ENCODE peak calls at places on chromosomes 1 and 21, in six cellular contexts. One of them, this sample, is unnamed.

GRCh38 chr1:35499652-35500176 is 57.5 kb downstream of the KIAA0319L start:
- DNase-seq in HCT116: no peak
- DNase-seq in K562: peak
- DNase-seq in NT2/D1: no peak
- DNase-seq in HepG2: no peak
- DNase-seq in H1: no peak
- DNase-seq in this sample: no peak

GRCh38 chr1:203569490-203570318 is 56.9 kb upstream of the ATP2B4 start:
- DNase-seq in HCT116: no peak
- DNase-seq in K562: no peak
- DNase-seq in NT2/D1: no peak
- DNase-seq in HepG2: no peak
- DNase-seq in H1: no peak
- DNase-seq in this sample: no peak

GRCh38 chr1:119711804-119712341 is at the start of gene PHGDH:
- DNase-seq in HCT116: peak
- DNase-seq in K562: peak
- DNase-seq in NT2/D1: peak
- DNase-seq in HepG2: peak
- DNase-seq in H1: no peak
- DNase-seq in this sample: peak

GRCh38 chr1:150484861-150485260 is 2.4 kb upstream of the TARS2 start:
- DNase-seq in HCT116: no peak
- DNase-seq in K562: peak
- DNase-seq in NT2/D1: no peak
- DNase-seq in HepG2: peak
- DNase-seq in H1: no peak
- DNase-seq in this sample: no peak

GRCh38 chr1:209659909-209660308 is 7.7 kb upstream of the LAMB3 start:
- DNase-seq in HCT116: no peak
- DNase-seq in K562: no peak
- DNase-seq in NT2/D1: no peak
- DNase-seq in HepG2: no peak
- DNase-seq in H1: no peak
- DNase-seq in this sample: no peak

GRCh38 chr21:36211660-36212512 is 55.3 kb downstream of the DOP1B start:
- DNase-seq in HCT116: no peak
- DNase-seq in K562: no peak
- DNase-seq in NT2/D1: no peak
- DNase-seq in HepG2: no peak
- DNase-seq in H1: no peak
- DNase-seq in this sample: no peak

GRCh38 chr1:54601730-54602129 is 21.6 kb downstream of the FAM151A start:
- DNase-seq in HCT116: no peak
- DNase-seq in K562: no peak
- DNase-seq in NT2/D1: no peak
- DNase-seq in HepG2: no peak
- DNase-seq in H1: no peak
- DNase-seq in this sample: no peak

GRCh38 chr1:35280006-35280405 is 11.5 kb downstream of the ZMYM4 start:
- DNase-seq in HCT116: no peak
- DNase-seq in K562: no peak
- DNase-seq in NT2/D1: no peak
- DNase-seq in HepG2: no peak
- DNase-seq in H1: no peak
- DNase-seq in this sample: no peak

GRCh38 chr1:25356848-25357247 is 18.7 kb downstream of the TMEM50A start:
- DNase-seq in HCT116: no peak
- DNase-seq in K562: no peak
- DNase-seq in NT2/D1: no peak
- DNase-seq in HepG2: no peak
- DNase-seq in H1: no peak
- DNase-seq in this sample: no peak

GRCh38 chr1:185719021-185719420 is 15.2 kb upstream of the HMCN1 start:
- DNase-seq in HCT116: peak
- DNase-seq in K562: no peak
- DNase-seq in NT2/D1: no peak
- DNase-seq in HepG2: no peak
- DNase-seq in H1: no peak
- DNase-seq in this sample: no peak

GRCh38 chr1:153991806-153992205 is 1.2 kb downstream of the RPS27 start:
- DNase-seq in HCT116: no peak
- DNase-seq in K562: no peak
- DNase-seq in NT2/D1: no peak
- DNase-seq in HepG2: no peak
- DNase-seq in H1: no peak
- DNase-seq in this sample: no peak

GRCh38 chr1:26748351-26748750 is 39.4 kb upstream of the PIGV start:
- DNase-seq in HCT116: no peak
- DNase-seq in K562: no peak
- DNase-seq in NT2/D1: no peak
- DNase-seq in HepG2: no peak
- DNase-seq in H1: no peak
- DNase-seq in this sample: no peak

GRCh38 chr1:208252126-208252853 is 8.1 kb upstream of the PLXNA2 start:
- DNase-seq in HCT116: no peak
- DNase-seq in K562: peak
- DNase-seq in NT2/D1: no peak
- DNase-seq in HepG2: peak
- DNase-seq in H1: no peak
- DNase-seq in this sample: no peak

GRCh38 chr1:54275349-54275748 is 75.4 kb downstream of the MRPL37 start:
- DNase-seq in HCT116: no peak
- DNase-seq in K562: no peak
- DNase-seq in NT2/D1: no peak
- DNase-seq in HepG2: no peak
- DNase-seq in H1: no peak
- DNase-seq in this sample: no peak

GRCh38 chr21:32257952-32258785 is 20.7 kb downstream of the MIS18A start:
- DNase-seq in HCT116: peak
- DNase-seq in K562: peak
- DNase-seq in NT2/D1: peak
- DNase-seq in HepG2: peak
- DNase-seq in H1: peak
- DNase-seq in this sample: no peak

GRCh38 chr1:18178125-18178524 is 70.5 kb downstream of the IGSF21 start:
- DNase-seq in HCT116: no peak
- DNase-seq in K562: no peak
- DNase-seq in NT2/D1: no peak
- DNase-seq in HepG2: no peak
- DNase-seq in H1: no peak
- DNase-seq in this sample: no peak

GRCh38 chr1:10056599-10056987 is 23.8 kb downstream of the UBE4B start:
- DNase-seq in HCT116: no peak
- DNase-seq in K562: no peak
- DNase-seq in NT2/D1: no peak
- DNase-seq in HepG2: no peak
- DNase-seq in H1: no peak
- DNase-seq in this sample: no peak

GRCh38 chr1:36864182-36865079 is 169.9 kb downstream of the GRIK3 start:
- DNase-seq in HCT116: peak
- DNase-seq in K562: peak
- DNase-seq in NT2/D1: peak
- DNase-seq in HepG2: no peak
- DNase-seq in H1: no peak
- DNase-seq in this sample: no peak

GRCh38 chr1:165941531-165941930 is 114.1 kb downstream of the UCK2 start:
- DNase-seq in HCT116: no peak
- DNase-seq in K562: no peak
- DNase-seq in NT2/D1: no peak
- DNase-seq in HepG2: no peak
- DNase-seq in H1: no peak
- DNase-seq in this sample: no peak

GRCh38 chr1:9529190-9529589 is 10.1 kb upstream of the SLC25A33 start:
- DNase-seq in HCT116: no peak
- DNase-seq in K562: peak
- DNase-seq in NT2/D1: no peak
- DNase-seq in HepG2: no peak
- DNase-seq in H1: no peak
- DNase-seq in this sample: no peak

GRCh38 chr1:150365945-150366344 is 2.0 kb downstream of the RPRD2 start:
- DNase-seq in HCT116: no peak
- DNase-seq in K562: peak
- DNase-seq in NT2/D1: no peak
- DNase-seq in HepG2: no peak
- DNase-seq in H1: no peak
- DNase-seq in this sample: no peak

GRCh38 chr1:99544328-99544727 is 101.6 kb upstream of the PALMD start:
- DNase-seq in HCT116: no peak
- DNase-seq in K562: no peak
- DNase-seq in NT2/D1: no peak
- DNase-seq in HepG2: no peak
- DNase-seq in H1: no peak
- DNase-seq in this sample: no peak

GRCh38 chr21:45954271-45954670 is 27.3 kb upstream of the COL6A1 start:
- DNase-seq in HCT116: no peak
- DNase-seq in K562: no peak
- DNase-seq in NT2/D1: no peak
- DNase-seq in HepG2: no peak
- DNase-seq in H1: no peak
- DNase-seq in this sample: no peak

GRCh38 chr1:229452956-229453801 is 19.3 kb upstream of the ACTA1 start:
- DNase-seq in HCT116: peak
- DNase-seq in K562: peak
- DNase-seq in NT2/D1: no peak
- DNase-seq in HepG2: peak
- DNase-seq in H1: no peak
- DNase-seq in this sample: no peak

GRCh38 chr1:10888791-10889627 is 92.6 kb upstream of the CASZ1 start:
- DNase-seq in HCT116: no peak
- DNase-seq in K562: no peak
- DNase-seq in NT2/D1: no peak
- DNase-seq in HepG2: no peak
- DNase-seq in H1: no peak
- DNase-seq in this sample: no peak

GRCh38 chr1:112312315-112312714 is 83.7 kb upstream of the CTTNBP2NL start:
- DNase-seq in HCT116: no peak
- DNase-seq in K562: no peak
- DNase-seq in NT2/D1: no peak
- DNase-seq in HepG2: no peak
- DNase-seq in H1: no peak
- DNase-seq in this sample: no peak

GRCh38 chr1:15703562-15703961 is 19.4 kb downstream of the PLEKHM2 start:
- DNase-seq in HCT116: no peak
- DNase-seq in K562: no peak
- DNase-seq in NT2/D1: no peak
- DNase-seq in HepG2: no peak
- DNase-seq in H1: no peak
- DNase-seq in this sample: no peak

DNA sequence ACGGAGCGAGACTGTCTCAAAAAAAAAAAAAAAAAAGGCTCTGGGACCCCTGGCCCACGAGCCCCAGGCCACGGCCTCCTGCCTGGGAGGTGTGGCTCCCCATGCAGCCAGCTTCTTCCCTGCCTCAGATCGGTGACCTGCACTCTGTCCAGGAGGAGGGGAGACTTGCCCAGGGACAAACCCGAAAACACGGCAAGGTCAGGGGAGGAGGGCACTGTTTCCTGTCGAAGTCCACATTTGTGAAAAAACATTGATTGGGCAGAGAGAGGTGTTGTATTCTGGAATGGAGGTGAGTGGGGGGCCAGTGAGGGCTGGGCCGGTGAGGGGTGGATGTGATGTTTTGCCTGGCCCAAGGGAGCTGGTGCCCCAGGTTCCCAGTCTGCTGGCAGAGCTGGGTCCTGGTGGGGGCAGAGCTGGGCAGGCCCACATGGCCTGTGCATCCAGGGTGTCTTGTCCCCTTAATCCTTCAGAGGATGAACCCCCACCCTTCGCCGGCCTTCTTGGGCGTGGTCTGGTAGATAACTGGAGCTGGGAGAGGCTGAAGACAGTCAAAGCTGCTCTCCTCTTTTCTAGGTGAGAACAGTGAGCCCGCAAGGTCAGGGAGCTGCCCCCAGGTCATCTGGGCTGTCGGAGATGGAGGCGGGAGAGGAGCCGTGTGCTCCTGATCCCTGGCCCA is 12.4 kb upstream of the FAAP20 start:
- DNase-seq in HCT116: no peak
- DNase-seq in K562: peak
- DNase-seq in NT2/D1: no peak
- DNase-seq in HepG2: no peak
- DNase-seq in H1: no peak
- DNase-seq in this sample: no peak
- TF ChIP-seq ZNF274 in HCT116: no peak
- TF ChIP-seq ZNF274 in K562: no peak
- TF ChIP-seq ZNF274 in NT2/D1: no peak
- TF ChIP-seq ZNF274 in HepG2: no peak
- TF ChIP-seq ZNF274 in H1: no peak
- TF ChIP-seq ZNF274 in this sample: no peak

DNA sequence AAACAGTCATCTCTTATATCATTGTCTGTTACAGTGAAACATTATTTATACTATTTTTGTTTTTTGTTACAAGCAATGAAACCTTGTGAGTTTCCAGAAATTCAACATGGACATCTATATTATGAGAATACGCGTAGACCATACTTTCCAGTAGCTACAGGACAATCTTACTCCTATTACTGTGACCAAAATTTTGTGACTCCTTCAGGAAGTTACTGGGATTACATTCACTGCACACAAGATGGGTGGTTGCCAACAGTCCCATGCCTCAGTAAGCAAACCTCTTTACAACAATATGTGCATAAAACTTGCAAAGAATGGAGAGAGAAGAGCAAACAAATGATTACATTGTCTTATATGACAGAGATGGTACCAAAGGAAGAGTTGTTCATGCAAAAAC is 22.4 kb downstream of the CFHR4 start:
- DNase-seq in HCT116: no peak
- DNase-seq in K562: no peak
- DNase-seq in NT2/D1: no peak
- DNase-seq in HepG2: no peak
- DNase-seq in H1: no peak
- DNase-seq in this sample: no peak
- TF ChIP-seq ZNF274 in HCT116: no peak
- TF ChIP-seq ZNF274 in K562: no peak
- TF ChIP-seq ZNF274 in NT2/D1: no peak
- TF ChIP-seq ZNF274 in HepG2: no peak
- TF ChIP-seq ZNF274 in H1: no peak
- TF ChIP-seq ZNF274 in this sample: no peak

GRCh38 chr1:28668956-28669719 is 554 bp downstream of the GMEB1 start:
- DNase-seq in HCT116: peak
- DNase-seq in K562: peak
- DNase-seq in NT2/D1: no peak
- DNase-seq in HepG2: peak
- DNase-seq in H1: no peak
- DNase-seq in this sample: no peak
- TF ChIP-seq ZNF274 in HCT116: no peak
- TF ChIP-seq ZNF274 in K562: no peak
- TF ChIP-seq ZNF274 in NT2/D1: no peak
- TF ChIP-seq ZNF274 in HepG2: no peak
- TF ChIP-seq ZNF274 in H1: no peak
- TF ChIP-seq ZNF274 in this sample: no peak

DNA sequence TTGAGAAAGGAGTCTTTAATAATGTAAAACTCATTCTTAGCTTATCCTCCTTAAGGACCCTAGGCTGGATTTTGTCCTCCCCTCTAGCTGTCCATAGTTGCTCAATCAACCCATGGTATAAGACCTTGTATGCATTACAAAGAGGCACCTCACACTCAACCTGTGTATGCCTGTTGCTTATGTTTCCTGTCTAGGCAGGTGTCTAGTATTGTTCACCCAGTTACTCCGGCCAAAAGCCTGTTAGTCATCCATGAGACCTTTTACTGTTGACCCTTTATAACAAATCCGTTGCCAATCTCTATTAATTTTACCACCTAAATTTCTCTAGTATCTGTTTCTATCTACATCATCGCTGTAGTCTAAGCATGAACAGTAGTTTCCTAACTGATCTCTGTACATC is 3.7 kb downstream of the LYPLAL1 start:
- DNase-seq in HCT116: no peak
- DNase-seq in K562: no peak
- DNase-seq in NT2/D1: no peak
- DNase-seq in HepG2: no peak
- DNase-seq in H1: no peak
- DNase-seq in this sample: no peak
- TF ChIP-seq ZNF274 in HCT116: no peak
- TF ChIP-seq ZNF274 in K562: no peak
- TF ChIP-seq ZNF274 in NT2/D1: no peak
- TF ChIP-seq ZNF274 in HepG2: no peak
- TF ChIP-seq ZNF274 in H1: no peak
- TF ChIP-seq ZNF274 in this sample: no peak

This sample was measured in GM12878.